ENCODE peak calls at places on chromosomes 6 and 20, in four cellular contexts. J, G, E and R are unnamed samples.

GRCh38 chr20:33489495-33490022 is 337 bp upstream of the CBFA2T2 start:
- DNase-seq in G (peak; percentile 96), J (peak; percentile 99), E (peak; percentile 100), R (peak; percentile 98)

GRCh38 chr20:39253051-39253682 is 291.0 kb downstream of the DHX35 start:
- DNase-seq in G (no peak), J (no peak), E (no peak), R (no peak)

GRCh38 chr6:116424001-116424400 is 37.2 kb upstream of the CALHM6 start:
- DNase-seq in J (no peak), E (no peak), G (peak; percentile 45), R (peak; percentile 58)

GRCh38 chr20:48725589-48725991 is 102.2 kb downstream of the PREX1 start:
- DNase-seq in J (no peak), E (no peak), G (peak; percentile 1), R (peak; percentile 25)

GRCh38 chr20:32930181-32930580 is 71.5 kb downstream of the EFCAB8 start:
- DNase-seq in E (no peak), J (no peak), G (no peak), R (no peak)

GRCh38 chr6:84123186-84123585 is 89.6 kb downstream of the MRAP2 start:
- DNase-seq in E (no peak), G (no peak), J (no peak), R (no peak)

GRCh38 chr6:133632206-133632605 is 256.7 kb upstream of the TCF21 start:
- DNase-seq in G (peak; percentile 67), E (no peak), J (no peak), R (peak; percentile 46)

GRCh38 chr20:21520702-21521595 is 7.1 kb upstream of the NKX2-2 start:
- DNase-seq in J (no peak), E (peak; percentile 80), G (no peak), R (no peak)

GRCh38 chr6:44294832-44295791 is 18.0 kb downstream of the AARS2 start:
- DNase-seq in J (no peak), G (no peak), E (no peak), R (no peak)

GRCh38 chr6:90284745-90285481 is 11.7 kb downstream of the BACH2 start:
- DNase-seq in E (no peak), G (peak; percentile 54), J (no peak), R (peak; percentile 60)

GRCh38 chr6:125250511-125250910 is 51.3 kb downstream of the HDDC2 start:
- DNase-seq in G (no peak), E (no peak), J (no peak), R (no peak)

GRCh38 chr20:23255658-23256385 is 94.8 kb upstream of the NXT1 start:
- DNase-seq in E (peak; percentile 81), G (no peak), J (no peak), R (no peak)

GRCh38 chr20:51525241-51526104 is 17.0 kb downstream of the NFATC2 start:
- DNase-seq in J (no peak), G (no peak), E (no peak), R (no peak)

GRCh38 chr20:45060341-45060740 is 40.6 kb downstream of the KCNS1 start:
- DNase-seq in E (no peak), J (no peak), G (no peak), R (no peak)